ENCODE peak calls at places on chromosome 4, in nine cellular contexts. A, P, K, B, R, U, L, O and G are unnamed samples.

GRCh38 chr4:98474408-98474844 is 184.0 kb downstream of the TSPAN5 start:
- DNase-seq in B (peak), R (no peak), U (no peak), K (no peak), A (no peak), P (peak), O (no peak), L (no peak), G (no peak)

GRCh38 chr4:179719766-179720470 is 2277.7 kb upstream of the AGA start:
- DNase-seq in U (no peak), A (peak), B (no peak), O (no peak), P (no peak), L (no peak), K (no peak), R (no peak), G (no peak)

GRCh38 chr4:5478116-5478515 is 230.2 kb downstream of the EVC2 start:
- DNase-seq in P (no peak), A (no peak), O (no peak), L (no peak), R (no peak), U (no peak), B (no peak), K (no peak), G (no peak)

GRCh38 chr4:101355767-101356702 is 8.7 kb upstream of the PPP3CA start:
- DNase-seq in B (peak), L (no peak), A (no peak), O (no peak), P (peak), U (no peak), K (no peak), R (no peak), G (no peak)

GRCh38 chr4:138112389-138112788 is 129.8 kb downstream of the SLC7A11 start:
- DNase-seq in U (no peak), P (no peak), K (no peak), R (no peak), L (no peak), A (no peak), B (no peak), O (no peak), G (no peak)

GRCh38 chr4:119690871-119691270 is 62.3 kb upstream of the PDE5A start:
- DNase-seq in L (no peak), K (no peak), O (no peak), R (no peak), A (no peak), U (no peak), B (peak), P (peak), G (no peak)

GRCh38 chr4:157514711-157515110 is 294.2 kb downstream of the GRIA2 start:
- DNase-seq in O (no peak), R (no peak), B (no peak), U (no peak), A (peak), K (no peak), L (no peak), P (no peak), G (no peak)

GRCh38 chr4:86250616-86251015 is 109.2 kb downstream of the MAPK10 start:
- DNase-seq in A (no peak), L (no peak), U (no peak), O (no peak), P (no peak), B (no peak), R (no peak), K (no peak), G (no peak)

GRCh38 chr4:48093949-48094550 is 40.0 kb downstream of the TXK start:
- DNase-seq in P (no peak), A (no peak), L (no peak), U (no peak), B (peak), R (peak), K (no peak), O (no peak), G (no peak)

GRCh38 chr4:41709844-41710481 is 38.6 kb downstream of the PHOX2B start:
- DNase-seq in P (peak), O (no peak), R (no peak), A (peak), K (no peak), B (peak), L (no peak), U (no peak), G (no peak)

GRCh38 chr4:105280338-105280809 is 133.7 kb downstream of the TET2 start:
- DNase-seq in P (peak), U (no peak), A (no peak), B (peak), K (no peak), O (no peak), L (no peak), R (no peak), G (no peak)

GRCh38 chr4:141027421-141027820 is 105.8 kb downstream of the RNF150 start:
- DNase-seq in P (peak), U (no peak), O (no peak), L (no peak), B (peak), R (no peak), A (peak), K (no peak), G (no peak)